ENCODE peak calls at places on chromosomes 16 and 17, in nine cellular contexts. I is HCT116, V is SK-N-SH, P is stomach, N is prostate gland, E is breast epithelium, B is sigmoid colon, L is GM12878, G is spleen. C is an unnamed sample.

GRCh38 chr17:33038740-33039139 is 47.1 kb downstream of the SPACA3 start:
- DNase-seq in P (no peak), G (no peak), I (peak; percentile 15), B (no peak), V (peak; percentile 73), N (no peak), E (no peak), L (no peak), C (peak; percentile 41)

GRCh38 chr17:57377094-57377493 is 120.8 kb downstream of the MSI2 start:
- DNase-seq in L (no peak), B (no peak), G (no peak), N (no peak), E (no peak), P (no peak), I (no peak), V (no peak), C (no peak)

GRCh38 chr17:48037924-48038323 is 327 bp upstream of the COPZ2 start:
- DNase-seq in G (no peak), B (no peak), N (no peak), I (no peak), V (no peak), L (no peak), E (no peak), P (no peak), C (no peak)

GRCh38 chr17:65121916-65122821 is 15.0 kb upstream of the RGS9 start:
- DNase-seq in P (no peak), E (no peak), I (no peak), V (no peak), L (peak; percentile 42), G (no peak), B (no peak), N (no peak), C (peak; percentile 20)

GRCh38 chr16:77807-78443 is at the start of gene MPG:
- DNase-seq in L (no peak), G (peak; percentile 96), E (peak; percentile 83), N (peak; percentile 80), B (peak; percentile 95), V (peak; percentile 100), P (peak; percentile 87), I (no peak), C (peak; percentile 90)

GRCh38 chr17:56690441-56691291 is 97.2 kb downstream of the NOG start:
- DNase-seq in I (no peak), L (no peak), N (no peak), P (no peak), V (no peak), E (no peak), B (no peak), G (no peak), C (no peak)

GRCh38 chr17:38605230-38605851 is 411 bp downstream of the SRCIN1 start:
- DNase-seq in V (peak; percentile 90), L (no peak), B (no peak), G (no peak), E (no peak), I (no peak), P (no peak), N (no peak), C (no peak)

GRCh38 chr16:11672206-11673090 is 4.2 kb downstream of the SNN start:
- DNase-seq in G (peak; percentile 91), V (no peak), P (no peak), L (peak; percentile 39), N (no peak), I (no peak), B (no peak), E (no peak), C (no peak)

DNA sequence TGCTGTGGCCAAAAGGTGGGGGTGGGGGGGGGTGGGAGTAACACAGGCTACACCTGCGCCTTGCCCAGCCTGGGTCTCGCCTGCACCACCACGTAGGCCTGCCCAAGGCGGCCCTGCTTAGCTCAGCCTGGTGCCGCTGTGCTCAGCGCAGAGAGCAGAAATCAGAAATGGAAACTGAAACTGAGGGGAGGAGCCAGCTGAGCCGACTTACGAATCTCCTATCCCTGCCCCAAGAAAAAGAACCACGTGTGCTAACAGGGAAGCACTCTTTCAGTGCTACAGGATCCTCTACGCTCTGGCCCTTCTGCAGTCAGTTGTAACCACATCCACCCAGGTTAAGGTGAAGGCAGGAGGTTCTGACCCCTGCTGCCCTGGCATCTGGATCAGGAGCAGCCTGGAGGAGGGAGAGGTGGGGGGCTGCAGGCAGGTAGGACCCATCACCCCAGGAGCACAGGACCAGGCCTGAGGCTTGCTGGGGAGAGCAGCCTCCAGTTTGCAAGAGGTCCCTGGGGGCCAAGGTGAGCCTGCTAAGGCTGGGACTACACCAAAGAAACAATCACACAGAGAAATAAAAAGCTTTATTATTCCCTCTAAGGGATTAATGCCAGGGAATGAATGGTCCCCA is at the start of gene DHX58:
- DNase-seq in I (no peak), P (peak; percentile 81), B (peak; percentile 91), V (no peak), G (peak; percentile 91), L (peak; percentile 90), E (no peak), N (peak; percentile 80), C (peak; percentile 85)
- TF ChIP-seq POLR2AphosphoS5 in I (no peak), P (peak; percentile 90), B (peak; percentile 91), V (no peak), G (peak; percentile 88), L (peak; percentile 96), E (peak; percentile 75), N (peak; percentile 87), C (peak; percentile 87)

DNA sequence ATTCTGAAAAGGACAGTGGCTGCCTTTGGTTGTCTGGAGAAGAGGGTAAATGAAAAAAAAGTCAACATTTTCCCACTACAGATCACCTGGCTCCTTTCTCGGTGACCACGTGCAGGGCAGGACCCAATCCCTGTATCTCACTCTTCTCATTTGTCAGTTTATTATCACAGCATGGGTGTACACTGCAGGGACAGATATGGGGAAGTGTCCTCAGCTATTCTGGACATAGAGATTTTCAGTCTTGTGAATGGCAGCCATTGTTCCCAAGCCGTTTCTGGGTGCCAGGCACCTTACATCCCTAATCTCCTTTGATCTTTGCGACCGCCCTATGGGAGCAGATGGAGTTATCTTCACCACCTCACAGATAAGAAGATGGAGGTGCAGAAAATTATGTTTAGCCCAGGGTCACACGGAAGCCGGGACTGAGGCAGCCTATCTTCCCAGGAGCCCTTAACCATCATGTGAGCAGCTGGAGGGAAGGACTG is 7.2 kb downstream of the ADORA2B start:
- DNase-seq in G (peak; percentile 6), P (no peak), L (no peak), N (no peak), V (no peak), B (peak; percentile 10), I (no peak), E (no peak), C (no peak)
- H3K27ac ChIP-seq in G (no peak overlapping the region), P (no peak overlapping the region), L (no peak overlapping the region), N (no peak overlapping the region), V (no peak overlapping the region), B (no peak overlapping the region), I (peak overlapping the region; percentile 51), E (no peak overlapping the region), C (peak overlapping the region; percentile 38)

DNA sequence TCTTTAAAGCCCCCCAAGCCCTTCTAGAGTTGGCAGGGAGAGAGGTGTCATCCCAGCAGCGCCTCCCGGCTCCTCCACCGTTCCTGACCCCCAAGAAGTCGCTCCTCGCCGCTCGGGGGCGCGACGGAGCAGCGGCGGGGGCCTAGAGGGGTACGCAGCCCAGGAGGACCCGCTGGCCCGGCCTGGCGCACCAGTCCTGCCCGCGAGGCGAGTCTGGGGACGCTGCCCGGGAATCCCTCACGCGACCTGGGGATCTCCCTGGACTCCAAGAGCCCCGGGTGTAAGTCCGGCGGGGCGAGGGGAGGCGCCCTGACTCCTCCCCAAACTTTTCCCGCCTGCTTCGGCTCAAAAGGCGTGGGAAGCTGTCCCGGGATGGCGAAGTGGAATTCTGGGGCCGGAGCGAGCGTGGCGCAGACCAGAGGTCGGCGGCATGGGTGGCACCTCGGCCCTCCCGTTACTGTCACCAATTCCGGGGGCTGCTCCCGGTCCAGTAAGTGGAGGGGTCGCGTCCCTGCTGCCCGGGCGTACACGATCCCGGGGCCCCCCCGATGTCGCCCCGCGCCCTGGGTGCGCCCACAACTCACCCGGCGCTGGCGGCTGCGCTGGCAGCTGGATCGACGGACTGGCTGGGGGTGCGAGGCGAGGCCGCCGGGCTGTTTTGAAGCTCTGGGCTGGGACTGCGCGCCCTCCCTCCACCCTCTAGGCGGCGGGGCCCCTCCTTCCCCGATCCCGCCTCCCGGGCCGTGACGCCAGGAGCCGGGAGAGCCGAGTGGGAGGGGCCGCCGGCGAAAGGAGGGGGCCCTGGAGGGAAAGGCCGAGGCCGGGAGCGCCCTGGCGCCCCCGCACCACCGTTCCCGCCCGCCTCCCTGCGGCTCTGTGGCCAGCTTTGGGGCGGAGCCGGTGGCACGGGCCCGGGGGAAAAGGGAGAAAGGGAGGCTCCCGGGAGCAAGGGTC is at the start of gene EMP2:
- DNase-seq in B (peak; percentile 93), L (no peak), V (peak; percentile 95), E (peak; percentile 72), G (peak; percentile 78), N (peak; percentile 79), P (peak; percentile 85), I (peak; percentile 36), C (peak; percentile 87)
- TF ChIP-seq POLR2AphosphoS5 in B (peak; percentile 91), L (no peak), V (no peak), E (peak; percentile 60), G (peak; percentile 82), N (peak; percentile 81), P (peak; percentile 81), I (peak; percentile 44), C (peak; percentile 89)

DNA sequence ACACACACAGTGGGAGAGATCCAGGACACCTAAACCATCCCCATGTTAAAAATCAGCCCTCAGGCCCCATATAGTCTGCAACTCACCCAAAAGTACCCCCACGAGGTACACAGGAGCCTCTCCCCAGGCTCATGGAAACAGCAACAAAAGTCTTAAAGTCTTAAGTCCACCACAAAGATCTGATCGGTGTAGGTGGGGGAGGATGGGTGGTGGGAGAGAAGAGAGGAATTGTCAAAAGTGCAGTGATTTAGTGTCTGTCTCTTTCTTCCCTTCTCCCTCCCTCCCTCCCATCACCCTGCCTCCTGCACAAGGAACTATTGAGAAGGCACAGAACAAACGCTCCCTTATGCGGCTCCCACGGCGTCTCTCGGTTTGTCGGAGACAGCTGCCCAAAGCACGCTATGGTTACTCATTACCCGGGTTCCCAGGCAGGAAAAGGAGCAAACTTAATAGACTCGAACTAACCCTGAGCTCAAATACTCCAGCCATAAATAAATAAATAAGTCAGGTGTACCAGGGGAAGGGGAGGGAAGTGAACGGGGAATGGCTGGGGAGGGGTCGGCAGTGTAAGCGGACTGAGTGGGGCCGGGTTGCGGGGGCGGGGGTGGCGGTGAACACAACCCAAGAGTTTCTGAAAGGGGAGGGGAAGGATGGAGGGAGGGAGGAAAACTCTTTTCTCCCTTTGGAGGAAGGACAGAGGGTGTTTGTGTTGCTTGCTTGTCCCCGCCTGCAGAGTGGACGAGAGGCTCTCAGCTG is 477.4 kb downstream of the SLC39A11 start:
- DNase-seq in G (no peak), P (peak; percentile 70), E (no peak), I (peak; percentile 81), B (no peak), N (peak; percentile 42), V (no peak), L (no peak), C (peak; percentile 75)
- H3K27ac ChIP-seq in G (no peak overlapping the region), P (peak overlapping the region; percentile 24), E (no peak overlapping the region), I (peak overlapping the region; percentile 40), B (peak overlapping the region; percentile 23), N (no peak overlapping the region), V (no peak overlapping the region), L (no peak overlapping the region), C (peak overlapping the region; percentile 76)